ENCODE peak calls at places on chromosomes 1 and 21, in four cellular contexts. W, F, D and E are unnamed samples.

GRCh38 chr1:234433563-234434285 is 45.3 kb downstream of the TARBP1 start:
- DNase-seq in D (peak), W (peak), F (peak), E (peak)

GRCh38 chr1:167424038-167424619 is 94.2 kb downstream of the CD247 start:
- DNase-seq in W (no peak), F (no peak), D (peak), E (no peak)

GRCh38 chr1:96364576-96364975 is 357.0 kb upstream of the PTBP2 start:
- DNase-seq in D (peak), F (peak), W (peak), E (no peak)

GRCh38 chr1:43317817-43318471 is 17.2 kb downstream of the TIE1 start:
- DNase-seq in W (peak), D (no peak), F (no peak), E (no peak)

GRCh38 chr1:25522240-25522639 is 21.2 kb upstream of the LDLRAP1 start:
- DNase-seq in F (no peak), D (no peak), W (peak), E (no peak)

GRCh38 chr1:36126797-36127500 is 1.9 kb upstream of the COL8A2 start:
- DNase-seq in W (no peak), F (no peak), D (no peak), E (no peak)

GRCh38 chr1:1407957-1408318 is 845 bp upstream of the MRPL20 start:
- DNase-seq in F (no peak), W (no peak), D (no peak), E (no peak)

GRCh38 chr1:12130466-12131130 is 36.2 kb upstream of the TNFRSF1B start:
- DNase-seq in F (no peak), D (no peak), W (no peak), E (no peak)

GRCh38 chr1:184563308-184563707 is 176.5 kb downstream of the C1orf21 start:
- DNase-seq in D (peak), F (peak), W (peak), E (no peak)

GRCh38 chr1:184418955-184419733 is 32.3 kb downstream of the C1orf21 start:
- DNase-seq in W (no peak), D (peak), F (no peak), E (no peak)

GRCh38 chr1:107570768-107571167 is 394.2 kb downstream of the VAV3 start:
- DNase-seq in W (no peak), D (no peak), F (no peak), E (no peak)

GRCh38 chr1:17207046-17207445 is 2.1 kb downstream of the PADI1 start:
- DNase-seq in D (no peak), W (no peak), F (no peak), E (no peak)

GRCh38 chr1:199129247-199129646 is 490.4 kb downstream of the PTPRC start:
- DNase-seq in D (no peak), F (peak), W (peak), E (no peak)

GRCh38 chr1:85992756-85993155 is 163.8 kb downstream of the COL24A1 start:
- DNase-seq in D (no peak), F (peak), W (peak), E (peak)

GRCh38 chr1:203086992-203087763 is 1.4 kb upstream of the MYOG start:
- DNase-seq in F (no peak), W (no peak), D (no peak), E (no peak)

GRCh38 chr1:85224734-85225623 is 24.2 kb upstream of the SYDE2 start:
- DNase-seq in D (peak), F (no peak), W (no peak), E (no peak)

GRCh38 chr1:153610334-153611023 is 2.5 kb downstream of the S100A16 start:
- DNase-seq in W (peak), F (no peak), D (peak), E (no peak)

GRCh38 chr1:153608089-153608672 is 4.8 kb downstream of the S100A16 start:
- DNase-seq in W (no peak), F (no peak), D (peak), E (no peak)

GRCh38 chr1:153608742-153609584 is 4.0 kb downstream of the S100A16 start:
- DNase-seq in W (peak), F (peak), D (peak), E (peak)

GRCh38 chr1:153611024-153611352 is 1.9 kb downstream of the S100A16 start:
- DNase-seq in W (peak), F (no peak), D (peak), E (no peak)

DNA sequence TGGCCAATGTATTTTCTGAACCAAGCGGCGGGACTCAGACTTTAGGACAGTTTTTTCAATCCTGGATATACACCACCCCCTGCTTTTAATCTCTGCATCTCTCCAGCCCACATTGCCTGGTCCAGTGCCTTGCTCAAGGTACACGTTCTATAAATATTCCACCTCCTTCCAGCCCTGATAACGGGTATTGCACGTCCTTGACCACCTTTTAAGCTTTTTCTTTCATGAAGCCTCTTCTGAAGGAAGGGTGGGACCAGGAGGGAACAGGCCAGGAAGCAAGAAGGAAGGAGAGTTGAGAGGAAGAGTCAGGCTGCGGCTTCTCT is 3.4 kb downstream of the S100A16 start:
- DNase-seq in D (no peak), F (no peak), W (no peak), E (no peak)
- H3K4me3 ChIP-seq in D (peak), F (peak), W (peak), E (no peak)

GRCh38 chr1:27436204-27437159 is 44.1 kb downstream of the GPR3 start:
- DNase-seq in W (peak), D (peak), F (peak), E (peak)
- H3K4me3 ChIP-seq in W (no peak), D (no peak), F (no peak), E (no peak)

GRCh38 chr21:28091500-28091899 is 901.2 kb downstream of the LTN1 start:
- DNase-seq in F (no peak), W (no peak), D (no peak), E (no peak)
- H3K4me3 ChIP-seq in F (no peak), W (no peak), D (no peak), E (no peak)

GRCh38 chr1:41620365-41621169 is 136.1 kb upstream of the EDN2 start:
- DNase-seq in W (no peak), F (no peak), D (no peak), E (no peak)

GRCh38 chr1:41618871-41619270 is 134.4 kb upstream of the EDN2 start:
- DNase-seq in W (no peak), D (no peak), F (no peak), E (no peak)

GRCh38 chr1:41621256-41621655 is 136.8 kb upstream of the EDN2 start:
- DNase-seq in F (no peak), W (no peak), D (no peak), E (no peak)

GRCh38 chr1:41618066-41618825 is 133.8 kb upstream of the EDN2 start:
- DNase-seq in F (peak), W (peak), D (peak), E (no peak)

DNA sequence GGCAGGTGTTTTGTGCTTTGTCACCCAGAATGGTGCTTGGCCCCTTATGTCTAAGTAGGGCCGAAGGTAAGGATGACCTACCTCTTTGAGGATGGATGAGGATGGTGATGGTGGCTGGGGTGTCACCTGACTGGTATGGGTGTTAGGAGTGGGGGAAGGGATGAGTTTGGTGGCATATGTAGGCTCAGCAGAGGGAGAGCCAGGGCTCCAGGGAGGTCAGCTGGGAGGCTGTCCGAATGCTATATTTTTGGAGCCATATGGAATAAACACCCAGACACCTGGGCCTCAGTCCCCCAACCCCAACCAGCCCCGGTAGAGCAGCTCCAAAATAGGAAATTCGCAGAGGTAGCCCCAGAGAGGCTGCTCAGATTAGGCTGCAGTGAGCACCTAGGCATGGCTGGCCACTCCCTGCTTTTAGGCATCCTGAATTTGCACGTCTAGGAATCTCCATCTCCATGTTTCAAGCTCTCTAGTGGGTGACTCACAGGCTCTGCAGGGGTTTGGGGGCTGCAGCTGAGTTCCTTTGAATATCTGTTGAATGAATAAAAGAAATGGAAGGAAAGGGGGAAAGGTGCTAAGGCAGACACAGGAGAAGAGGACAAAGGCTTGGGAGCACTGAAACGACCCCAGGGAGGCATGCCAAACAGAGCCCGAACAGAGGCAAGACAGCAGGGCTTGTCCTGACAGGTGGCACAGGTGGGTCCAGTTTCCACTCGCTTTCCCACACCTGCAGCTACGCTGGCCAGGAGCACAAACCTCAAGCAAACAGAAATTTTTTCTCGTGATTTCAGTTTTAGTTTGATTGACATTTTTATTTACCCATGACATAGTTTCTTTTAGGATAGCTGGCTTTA is 135.3 kb upstream of the EDN2 start:
- DNase-seq in F (no peak), D (no peak), W (no peak), E (no peak)
- H3K4me3 ChIP-seq in F (no peak), D (no peak), W (no peak), E (no peak)

GRCh38 chr1:177170756-177171535 is at the start of gene BRINP2:
- DNase-seq in D (peak), W (peak), F (peak), E (no peak)

GRCh38 chr1:177172866-177173265 is 2.1 kb downstream of the BRINP2 start:
- DNase-seq in F (peak), D (no peak), W (peak), E (peak)

GRCh38 chr1:177173976-177174375 is 3.2 kb downstream of the BRINP2 start:
- DNase-seq in W (no peak), F (no peak), D (no peak), E (no peak)

GRCh38 chr1:177172331-177172730 is 1.6 kb downstream of the BRINP2 start:
- DNase-seq in F (no peak), W (no peak), D (no peak), E (no peak)

DNA sequence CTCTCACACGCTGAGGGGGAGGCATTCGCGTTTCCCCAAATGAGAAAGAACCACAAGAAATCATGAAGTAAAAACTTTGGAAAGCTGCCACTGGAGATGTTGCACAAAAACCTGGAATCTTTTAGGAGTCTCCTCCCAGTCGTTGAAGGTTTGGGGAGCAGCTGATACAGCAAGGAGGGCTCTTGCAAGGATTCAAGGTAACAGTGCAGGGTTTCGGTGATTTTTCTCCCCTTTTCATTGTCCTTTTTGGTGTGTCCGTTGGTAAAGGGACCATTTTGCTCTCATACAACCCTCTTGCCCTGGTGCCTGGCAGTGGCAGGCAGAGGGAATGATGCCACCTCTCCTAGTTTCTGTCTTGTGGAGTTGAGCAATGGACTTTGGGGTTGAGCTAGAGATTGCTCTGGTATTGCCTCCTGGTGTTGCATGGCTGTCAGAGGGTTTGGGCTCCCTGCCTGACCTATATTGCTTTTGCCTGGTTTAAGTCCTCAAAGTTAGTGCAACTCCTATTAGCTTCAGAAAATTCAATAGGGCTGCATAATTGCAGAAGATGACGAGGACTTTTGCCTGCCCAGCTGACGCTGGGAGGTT is 872 bp downstream of the BRINP2 start:
- DNase-seq in D (no peak), W (peak), F (peak), E (no peak)
- H3K4me3 ChIP-seq in D (no peak), W (no peak), F (no peak), E (peak)

GRCh38 chr1:67947114-67947513 is 103.3 kb downstream of the DIRAS3 start:
- DNase-seq in F (no peak), D (no peak), W (no peak), E (no peak)
- H3K4me3 ChIP-seq in F (no peak), D (no peak), W (no peak), E (no peak)

GRCh38 chr1:204170494-204171155 is 4.5 kb upstream of the REN start:
- DNase-seq in D (peak), W (peak), F (no peak), E (no peak)
- H3K4me3 ChIP-seq in D (no peak), W (no peak), F (no peak), E (no peak)

GRCh38 chr21:42063578-42064521 is 7.3 kb upstream of the UMODL1 start:
- DNase-seq in F (no peak), W (peak), D (peak), E (no peak)

GRCh38 chr21:42061866-42062542 is 9.1 kb upstream of the UMODL1 start:
- DNase-seq in F (no peak), W (no peak), D (no peak), E (no peak)

GRCh38 chr21:42062543-42063022 is 8.5 kb upstream of the UMODL1 start:
- DNase-seq in W (no peak), D (no peak), F (no peak), E (no peak)

GRCh38 chr21:42061195-42061865 is 9.8 kb upstream of the UMODL1 start:
- DNase-seq in W (no peak), F (no peak), D (no peak), E (no peak)

DNA sequence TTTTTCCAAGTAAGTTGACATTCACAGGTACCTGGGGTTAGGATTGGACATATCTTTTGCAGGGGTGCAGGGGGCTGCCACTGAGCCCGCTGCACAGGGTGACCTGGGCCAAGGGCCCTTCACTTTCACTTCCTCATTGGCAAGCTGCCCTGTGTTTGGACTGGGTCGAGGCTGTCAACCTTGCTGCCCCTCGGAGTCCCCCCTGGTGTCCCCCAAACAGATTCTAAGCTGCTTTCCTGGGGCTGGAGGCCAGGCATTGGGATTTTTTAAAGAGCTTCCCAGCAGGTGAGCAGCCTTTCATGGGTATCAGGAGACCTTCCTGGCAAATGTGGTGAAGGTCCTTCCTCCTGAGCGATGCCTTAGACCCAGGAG is 7.9 kb upstream of the UMODL1 start:
- DNase-seq in D (no peak), W (no peak), F (no peak), E (no peak)
- H3K4me3 ChIP-seq in D (no peak), W (no peak), F (no peak), E (no peak)

DNA sequence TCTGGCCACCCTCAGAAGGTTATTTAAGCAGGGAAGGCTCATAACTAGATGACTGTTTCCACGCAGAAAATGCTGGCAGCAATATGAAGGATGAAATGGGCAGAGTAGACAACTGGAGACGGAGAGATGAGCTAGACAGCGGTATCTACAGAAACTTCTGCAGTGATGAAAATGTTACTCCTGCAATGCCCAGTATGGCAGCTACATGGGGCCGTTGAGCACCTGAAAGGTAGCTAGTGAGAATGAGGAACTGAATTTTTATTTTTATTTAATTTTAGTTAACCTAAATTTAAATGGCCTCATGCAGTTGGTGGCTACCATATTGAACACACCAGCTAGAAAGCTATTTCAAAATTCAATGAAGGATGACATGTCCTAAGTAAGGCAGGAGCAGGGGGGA is 27.3 kb downstream of the SIPA1L2 start:
- DNase-seq in D (no peak), W (no peak), F (no peak), E (no peak)
- H3K4me3 ChIP-seq in D (no peak), W (no peak), F (no peak), E (no peak)